ENCODE peak calls at places on chromosomes 2 and 18, in ten cellular contexts. K, N, H, D, C, P, W, Y, I and G are unnamed samples.

GRCh38 chr2:110101280-110101844 is 14.3 kb downstream of the MALL start:
- DNase-seq in Y (no peak), N (no peak), C (peak), W (no peak), H (peak), P (peak), I (no peak), D (no peak), K (peak), G (peak)

GRCh38 chr2:8030694-8031303 is 651.1 kb upstream of the ID2 start:
- DNase-seq in C (no peak), H (no peak), K (no peak), P (no peak), Y (no peak), N (no peak), W (no peak), I (no peak), D (no peak), G (no peak)

GRCh38 chr18:6132751-6133368 is 237.5 kb upstream of the TMEM200C start:
- DNase-seq in K (no peak), I (no peak), Y (no peak), N (no peak), C (no peak), W (no peak), D (no peak), H (no peak), P (no peak), G (no peak)

GRCh38 chr2:20925265-20925889 is 102.5 kb upstream of the LDAH start:
- DNase-seq in C (no peak), H (peak), D (no peak), N (no peak), Y (no peak), W (no peak), K (no peak), P (no peak), I (no peak), G (no peak)

GRCh38 chr2:187842978-187843847 is 289.0 kb upstream of the TFPI start:
- DNase-seq in K (no peak), W (no peak), Y (peak), C (no peak), D (no peak), I (no peak), H (peak), P (peak), N (peak), G (peak)

GRCh38 chr2:189465478-189465877 is 24.2 kb downstream of the WDR75 start:
- DNase-seq in H (no peak), D (no peak), I (no peak), N (no peak), C (no peak), K (no peak), W (no peak), P (no peak), Y (no peak), G (no peak)

GRCh38 chr2:187102381-187102780 is 253.4 kb upstream of the ZSWIM2 start:
- DNase-seq in W (no peak), K (no peak), D (no peak), Y (no peak), C (no peak), H (no peak), P (no peak), N (no peak), I (no peak), G (no peak)

GRCh38 chr2:191612496-191612895 is 65.4 kb upstream of the NABP1 start:
- DNase-seq in P (no peak), D (no peak), W (no peak), N (no peak), K (no peak), Y (no peak), I (no peak), H (peak), C (no peak), G (peak)

GRCh38 chr2:218223046-218223445 is 6.1 kb downstream of the ARPC2 start:
- DNase-seq in H (no peak), P (no peak), N (no peak), W (no peak), K (no peak), Y (no peak), C (peak), I (no peak), D (no peak), G (no peak)

GRCh38 chr2:174603280-174603679 is 5.7 kb upstream of the WIPF1 start:
- DNase-seq in H (peak), K (no peak), Y (no peak), D (no peak), I (peak), P (peak), C (peak), W (no peak), N (peak), G (peak)

GRCh38 chr2:69645026-69645425 is 1.5 kb upstream of the AAK1 start:
- DNase-seq in I (peak), K (no peak), D (peak), W (peak), C (no peak), N (no peak), H (no peak), Y (no peak), P (no peak), G (no peak)

GRCh38 chr2:18096836-18097405 is 218.5 kb downstream of the KCNS3 start:
- DNase-seq in Y (no peak), I (no peak), W (no peak), N (no peak), K (no peak), D (no peak), P (no peak), C (no peak), H (no peak), G (no peak)

GRCh38 chr2:8805278-8806045 is 32.0 kb downstream of the KIDINS220 start:
- DNase-seq in N (no peak), W (no peak), C (no peak), Y (no peak), K (no peak), P (no peak), D (no peak), H (no peak), I (no peak), G (no peak)

GRCh38 chr2:106175084-106175850 is 18.8 kb downstream of the UXS1 start:
- DNase-seq in D (no peak), C (no peak), K (no peak), W (no peak), H (no peak), P (no peak), Y (no peak), N (no peak), I (no peak), G (no peak)

GRCh38 chr2:10438688-10439087 is 9.4 kb downstream of the ODC1 start:
- DNase-seq in D (no peak), K (no peak), W (no peak), C (no peak), Y (no peak), I (no peak), P (no peak), N (no peak), H (no peak), G (no peak)